ENCODE peak calls at places on chromosomes 5 and 9, in five cellular contexts. U is right lobe of liver; F is CD4-positive, alpha-beta T cell; M is pancreas; Q is left lung. O is an unnamed sample.

GRCh38 chr5:91243859-91244258 is 139.3 kb downstream of the ARRDC3 start:
- ATAC-seq in F (no peak), M (no peak), U (no peak), Q (no peak), O (no peak)

GRCh38 chr9:37198831-37199230 is 78.5 kb downstream of the ZCCHC7 start:
- ATAC-seq in Q (no peak), U (no peak), M (no peak), F (no peak), O (no peak)

GRCh38 chr5:1515311-1515920 is 8.3 kb downstream of the LPCAT1 start:
- ATAC-seq in F (no peak), M (no peak), Q (no peak), U (no peak), O (no peak)

GRCh38 chr5:140357731-140358093 is 2.3 kb upstream of the SLC4A9 start:
- ATAC-seq in U (peak; percentile 98), M (peak; percentile 96), F (peak; percentile 98), Q (peak; percentile 98), O (peak; percentile 93)

GRCh38 chr9:86298873-86299272 is 16.5 kb upstream of the ISCA1 start:
- ATAC-seq in U (peak; percentile 25), M (no peak), F (no peak), Q (peak; percentile 69), O (no peak)

GRCh38 chr5:36939969-36940858 is 63.6 kb downstream of the NIPBL start:
- ATAC-seq in M (peak; percentile 45), U (no peak), F (no peak), Q (peak; percentile 84), O (no peak)

GRCh38 chr5:113495402-113495801 is 7.1 kb upstream of the MCC start:
- ATAC-seq in U (no peak), F (no peak), Q (no peak), M (no peak), O (no peak)

GRCh38 chr5:317086-317811 is 4.3 kb upstream of the AHRR start:
- ATAC-seq in F (peak; percentile 29), M (peak; percentile 17), Q (peak; percentile 45), U (peak; percentile 49), O (peak; percentile 50)

GRCh38 chr5:82396871-82397514 is 118.8 kb upstream of the RPS23 start:
- ATAC-seq in F (no peak), Q (peak; percentile 99), M (peak; percentile 95), U (peak; percentile 99), O (no peak)

GRCh38 chr5:95262933-95263660 is 21.8 kb downstream of the MCTP1 start:
- ATAC-seq in M (no peak), F (no peak), Q (no peak), U (peak; percentile 95), O (no peak)

GRCh38 chr9:121819511-121820231 is 168.2 kb downstream of the DAB2IP start:
- ATAC-seq in F (no peak), Q (no peak), M (no peak), U (peak; percentile 35), O (no peak)

GRCh38 chr5:68329554-68329953 is 114.0 kb downstream of the PIK3R1 start:
- ATAC-seq in Q (no peak), U (no peak), M (no peak), F (no peak), O (no peak)

GRCh38 chr9:126057461-126057860 is 269.2 kb upstream of the MVB12B start:
- ATAC-seq in M (no peak), Q (no peak), U (no peak), F (no peak), O (no peak)

GRCh38 chr5:154331267-154331666 is 114.5 kb upstream of the SAP30L start:
- ATAC-seq in U (no peak), F (no peak), Q (no peak), M (no peak), O (no peak)

GRCh38 chr5:56168066-56168478 is 65.1 kb downstream of the ANKRD55 start:
- ATAC-seq in U (peak; percentile 36), Q (peak; percentile 5), M (no peak), F (peak; percentile 32), O (peak; percentile 51)

GRCh38 chr5:43110606-43111170 is 10.0 kb upstream of the ZNF131 start:
- ATAC-seq in Q (no peak), M (no peak), U (peak; percentile 54), F (peak; percentile 87), O (peak; percentile 46)

GRCh38 chr5:98777295-98777694 is 3.8 kb downstream of the RGMB start:
- ATAC-seq in U (no peak), Q (no peak), F (no peak), M (no peak), O (no peak)

GRCh38 chr5:153573326-153574033 is 83.0 kb downstream of the GRIA1 start:
- ATAC-seq in M (no peak), Q (peak; percentile 85), F (no peak), U (no peak), O (no peak)

GRCh38 chr9:36798350-36799065 is 225.8 kb downstream of the MELK start:
- ATAC-seq in F (no peak), Q (no peak), U (peak; percentile 47), M (no peak), O (no peak)

GRCh38 chr9:121645853-121646807 is 5.3 kb upstream of the DAB2IP start:
- ATAC-seq in F (no peak), U (peak; percentile 54), Q (no peak), M (no peak), O (no peak)